ENCODE peak calls at places on chromosomes 3 and 15, in seven cellular contexts. One of them, this sample, is unnamed.

GRCh38 chr3:159766563-159767185 is 222.0 kb upstream of the IL12A start:
- DNase-seq in ovary: no peak
- DNase-seq in sigmoid colon: no peak
- DNase-seq in heart left ventricle: peak; percentile 25
- DNase-seq in uterus: peak; percentile 40
- DNase-seq in right lobe of liver: no peak
- DNase-seq in gastrocnemius medialis: no peak
- DNase-seq in this sample: no peak

GRCh38 chr15:58770519-58770856 is 614 bp upstream of the MINDY2 start:
- DNase-seq in ovary: no peak
- DNase-seq in sigmoid colon: no peak
- DNase-seq in heart left ventricle: peak; percentile 32
- DNase-seq in uterus: no peak
- DNase-seq in right lobe of liver: no peak
- DNase-seq in gastrocnemius medialis: no peak
- DNase-seq in this sample: no peak

GRCh38 chr3:142118911-142119310 is 30.4 kb downstream of the TFDP2 start:
- DNase-seq in ovary: no peak
- DNase-seq in sigmoid colon: no peak
- DNase-seq in heart left ventricle: no peak
- DNase-seq in uterus: no peak
- DNase-seq in right lobe of liver: no peak
- DNase-seq in gastrocnemius medialis: no peak
- DNase-seq in this sample: no peak

GRCh38 chr3:173618148-173618547 is 220.6 kb downstream of the NLGN1 start:
- DNase-seq in ovary: no peak
- DNase-seq in sigmoid colon: no peak
- DNase-seq in heart left ventricle: no peak
- DNase-seq in uterus: no peak
- DNase-seq in right lobe of liver: no peak
- DNase-seq in gastrocnemius medialis: no peak
- DNase-seq in this sample: no peak

GRCh38 chr3:115113367-115113766 is 33.7 kb downstream of the ZBTB20 start:
- DNase-seq in ovary: no peak
- DNase-seq in sigmoid colon: peak; percentile 56
- DNase-seq in heart left ventricle: no peak
- DNase-seq in uterus: no peak
- DNase-seq in right lobe of liver: no peak
- DNase-seq in gastrocnemius medialis: peak; percentile 23
- DNase-seq in this sample: no peak

GRCh38 chr3:126536126-126536525 is 12.2 kb downstream of the CHST13 start:
- DNase-seq in ovary: no peak
- DNase-seq in sigmoid colon: peak; percentile 40
- DNase-seq in heart left ventricle: no peak
- DNase-seq in uterus: no peak
- DNase-seq in right lobe of liver: peak; percentile 39
- DNase-seq in gastrocnemius medialis: no peak
- DNase-seq in this sample: peak; percentile 11

GRCh38 chr3:190032924-190033323 is 87.8 kb downstream of the P3H2 start:
- DNase-seq in ovary: no peak
- DNase-seq in sigmoid colon: no peak
- DNase-seq in heart left ventricle: no peak
- DNase-seq in uterus: no peak
- DNase-seq in right lobe of liver: no peak
- DNase-seq in gastrocnemius medialis: no peak
- DNase-seq in this sample: no peak

GRCh38 chr15:28896944-28897343 is 11.2 kb downstream of the APBA2 start:
- DNase-seq in ovary: no peak
- DNase-seq in sigmoid colon: no peak
- DNase-seq in heart left ventricle: no peak
- DNase-seq in uterus: no peak
- DNase-seq in right lobe of liver: no peak
- DNase-seq in gastrocnemius medialis: no peak
- DNase-seq in this sample: no peak

GRCh38 chr3:184571750-184572377 is 10.3 kb downstream of the EPHB3 start:
- DNase-seq in ovary: no peak
- DNase-seq in sigmoid colon: no peak
- DNase-seq in heart left ventricle: no peak
- DNase-seq in uterus: no peak
- DNase-seq in right lobe of liver: no peak
- DNase-seq in gastrocnemius medialis: no peak
- DNase-seq in this sample: no peak

GRCh38 chr3:170102421-170102820 is 64.6 kb downstream of the GPR160 start:
- DNase-seq in ovary: no peak
- DNase-seq in sigmoid colon: no peak
- DNase-seq in heart left ventricle: no peak
- DNase-seq in uterus: no peak
- DNase-seq in right lobe of liver: no peak
- DNase-seq in gastrocnemius medialis: no peak
- DNase-seq in this sample: no peak

GRCh38 chr15:25830844-25831443 is 32.2 kb downstream of the ATP10A start:
- DNase-seq in ovary: peak; percentile 54
- DNase-seq in sigmoid colon: peak; percentile 89
- DNase-seq in heart left ventricle: no peak
- DNase-seq in uterus: peak; percentile 71
- DNase-seq in right lobe of liver: no peak
- DNase-seq in gastrocnemius medialis: peak; percentile 47
- DNase-seq in this sample: no peak

GRCh38 chr3:98778852-98779379 is 15.8 kb downstream of the ST3GAL6 start:
- DNase-seq in ovary: no peak
- DNase-seq in sigmoid colon: no peak
- DNase-seq in heart left ventricle: no peak
- DNase-seq in uterus: peak; percentile 25
- DNase-seq in right lobe of liver: no peak
- DNase-seq in gastrocnemius medialis: no peak
- DNase-seq in this sample: no peak

GRCh38 chr3:17605032-17605431 is 137.4 kb downstream of the TBC1D5 start:
- DNase-seq in ovary: no peak
- DNase-seq in sigmoid colon: no peak
- DNase-seq in heart left ventricle: no peak
- DNase-seq in uterus: no peak
- DNase-seq in right lobe of liver: no peak
- DNase-seq in gastrocnemius medialis: no peak
- DNase-seq in this sample: no peak

GRCh38 chr3:172648736-172649135 is 62.1 kb downstream of the NCEH1 start:
- DNase-seq in ovary: no peak
- DNase-seq in sigmoid colon: no peak
- DNase-seq in heart left ventricle: no peak
- DNase-seq in uterus: no peak
- DNase-seq in right lobe of liver: no peak
- DNase-seq in gastrocnemius medialis: no peak
- DNase-seq in this sample: no peak

GRCh38 chr3:63945558-63946096 is 33.4 kb upstream of the SCAANT1 start:
- DNase-seq in ovary: no peak
- DNase-seq in sigmoid colon: no peak
- DNase-seq in heart left ventricle: no peak
- DNase-seq in uterus: no peak
- DNase-seq in right lobe of liver: no peak
- DNase-seq in gastrocnemius medialis: no peak
- DNase-seq in this sample: no peak

GRCh38 chr3:58236527-58237237 is 910 bp upstream of the ABHD6 start:
- DNase-seq in ovary: no peak
- DNase-seq in sigmoid colon: peak; percentile 74
- DNase-seq in heart left ventricle: no peak
- DNase-seq in uterus: no peak
- DNase-seq in right lobe of liver: peak; percentile 53
- DNase-seq in gastrocnemius medialis: peak; percentile 21
- DNase-seq in this sample: no peak

GRCh38 chr3:108420926-108421325 is 89.5 kb downstream of the MYH15 start:
- DNase-seq in ovary: no peak
- DNase-seq in sigmoid colon: no peak
- DNase-seq in heart left ventricle: no peak
- DNase-seq in uterus: no peak
- DNase-seq in right lobe of liver: no peak
- DNase-seq in gastrocnemius medialis: no peak
- DNase-seq in this sample: no peak

GRCh38 chr3:9279959-9280358 is 30.5 kb upstream of the SRGAP3 start:
- DNase-seq in ovary: no peak
- DNase-seq in sigmoid colon: no peak
- DNase-seq in heart left ventricle: no peak
- DNase-seq in uterus: no peak
- DNase-seq in right lobe of liver: no peak
- DNase-seq in gastrocnemius medialis: no peak
- DNase-seq in this sample: no peak

GRCh38 chr3:196996454-196997265 is 28.0 kb upstream of the PIGZ start:
- DNase-seq in ovary: no peak
- DNase-seq in sigmoid colon: peak; percentile 52
- DNase-seq in heart left ventricle: no peak
- DNase-seq in uterus: no peak
- DNase-seq in right lobe of liver: peak; percentile 37
- DNase-seq in gastrocnemius medialis: peak; percentile 42
- DNase-seq in this sample: no peak

GRCh38 chr3:169546368-169546767 is 117.1 kb downstream of the MECOM start:
- DNase-seq in ovary: no peak
- DNase-seq in sigmoid colon: no peak
- DNase-seq in heart left ventricle: no peak
- DNase-seq in uterus: no peak
- DNase-seq in right lobe of liver: no peak
- DNase-seq in gastrocnemius medialis: no peak
- DNase-seq in this sample: no peak

GRCh38 chr3:120274739-120275167 is 10.3 kb downstream of the GPR156 start:
- DNase-seq in ovary: no peak
- DNase-seq in sigmoid colon: peak; percentile 81
- DNase-seq in heart left ventricle: no peak
- DNase-seq in uterus: no peak
- DNase-seq in right lobe of liver: peak; percentile 85
- DNase-seq in gastrocnemius medialis: no peak
- DNase-seq in this sample: no peak

GRCh38 chr15:64412216-64412615 is 24.6 kb downstream of the TRIP4 start:
- DNase-seq in ovary: no peak
- DNase-seq in sigmoid colon: no peak
- DNase-seq in heart left ventricle: no peak
- DNase-seq in uterus: no peak
- DNase-seq in right lobe of liver: no peak
- DNase-seq in gastrocnemius medialis: no peak
- DNase-seq in this sample: no peak

GRCh38 chr3:167736997-167737396 is 1.5 kb downstream of the SERPINI1 start:
- DNase-seq in ovary: no peak
- DNase-seq in sigmoid colon: no peak
- DNase-seq in heart left ventricle: no peak
- DNase-seq in uterus: no peak
- DNase-seq in right lobe of liver: no peak
- DNase-seq in gastrocnemius medialis: no peak
- DNase-seq in this sample: no peak

GRCh38 chr3:55654123-55654787 is 167.1 kb upstream of the WNT5A start:
- DNase-seq in ovary: no peak
- DNase-seq in sigmoid colon: no peak
- DNase-seq in heart left ventricle: no peak
- DNase-seq in uterus: no peak
- DNase-seq in right lobe of liver: no peak
- DNase-seq in gastrocnemius medialis: no peak
- DNase-seq in this sample: no peak

GRCh38 chr3:70359711-70360110 is 47.3 kb upstream of the MDFIC2 start:
- DNase-seq in ovary: no peak
- DNase-seq in sigmoid colon: no peak
- DNase-seq in heart left ventricle: no peak
- DNase-seq in uterus: no peak
- DNase-seq in right lobe of liver: no peak
- DNase-seq in gastrocnemius medialis: no peak
- DNase-seq in this sample: no peak

GRCh38 chr3:70360985-70361384 is 48.5 kb upstream of the MDFIC2 start:
- DNase-seq in ovary: no peak
- DNase-seq in sigmoid colon: no peak
- DNase-seq in heart left ventricle: no peak
- DNase-seq in uterus: no peak
- DNase-seq in right lobe of liver: no peak
- DNase-seq in gastrocnemius medialis: no peak
- DNase-seq in this sample: no peak

GRCh38 chr3:70358978-70359580 is 46.6 kb upstream of the MDFIC2 start:
- DNase-seq in ovary: no peak
- DNase-seq in sigmoid colon: no peak
- DNase-seq in heart left ventricle: no peak
- DNase-seq in uterus: no peak
- DNase-seq in right lobe of liver: no peak
- DNase-seq in gastrocnemius medialis: no peak
- DNase-seq in this sample: no peak
- TF ChIP-seq POLR2A in ovary: no peak
- TF ChIP-seq POLR2A in sigmoid colon: no peak
- TF ChIP-seq POLR2A in heart left ventricle: no peak
- TF ChIP-seq POLR2A in uterus: no peak
- TF ChIP-seq POLR2A in right lobe of liver: no peak
- TF ChIP-seq POLR2A in gastrocnemius medialis: no peak
- TF ChIP-seq POLR2A in this sample: no peak

GRCh38 chr15:76333720-76334437 is 2.7 kb upstream of the ISL2 start:
- DNase-seq in ovary: no peak
- DNase-seq in sigmoid colon: no peak
- DNase-seq in heart left ventricle: no peak
- DNase-seq in uterus: no peak
- DNase-seq in right lobe of liver: no peak
- DNase-seq in gastrocnemius medialis: no peak
- DNase-seq in this sample: no peak
- TF ChIP-seq CTCF in ovary: no peak
- TF ChIP-seq CTCF in sigmoid colon: no peak
- TF ChIP-seq CTCF in heart left ventricle: no peak
- TF ChIP-seq CTCF in uterus: no peak
- TF ChIP-seq CTCF in right lobe of liver: no peak
- TF ChIP-seq CTCF in gastrocnemius medialis: no peak
- TF ChIP-seq CTCF in this sample: no peak

GRCh38 chr15:56844463-56844862 is 74.0 kb upstream of the TCF12 start:
- DNase-seq in ovary: no peak
- DNase-seq in sigmoid colon: no peak
- DNase-seq in heart left ventricle: no peak
- DNase-seq in uterus: no peak
- DNase-seq in right lobe of liver: no peak
- DNase-seq in gastrocnemius medialis: no peak
- DNase-seq in this sample: peak; percentile 49

GRCh38 chr15:56839099-56839498 is 79.3 kb upstream of the TCF12 start:
- DNase-seq in ovary: no peak
- DNase-seq in sigmoid colon: no peak
- DNase-seq in heart left ventricle: no peak
- DNase-seq in uterus: no peak
- DNase-seq in right lobe of liver: no peak
- DNase-seq in gastrocnemius medialis: no peak
- DNase-seq in this sample: no peak

GRCh38 chr15:56839641-56840040 is 78.8 kb upstream of the TCF12 start:
- DNase-seq in ovary: no peak
- DNase-seq in sigmoid colon: no peak
- DNase-seq in heart left ventricle: no peak
- DNase-seq in uterus: no peak
- DNase-seq in right lobe of liver: no peak
- DNase-seq in gastrocnemius medialis: no peak
- DNase-seq in this sample: no peak

DNA sequence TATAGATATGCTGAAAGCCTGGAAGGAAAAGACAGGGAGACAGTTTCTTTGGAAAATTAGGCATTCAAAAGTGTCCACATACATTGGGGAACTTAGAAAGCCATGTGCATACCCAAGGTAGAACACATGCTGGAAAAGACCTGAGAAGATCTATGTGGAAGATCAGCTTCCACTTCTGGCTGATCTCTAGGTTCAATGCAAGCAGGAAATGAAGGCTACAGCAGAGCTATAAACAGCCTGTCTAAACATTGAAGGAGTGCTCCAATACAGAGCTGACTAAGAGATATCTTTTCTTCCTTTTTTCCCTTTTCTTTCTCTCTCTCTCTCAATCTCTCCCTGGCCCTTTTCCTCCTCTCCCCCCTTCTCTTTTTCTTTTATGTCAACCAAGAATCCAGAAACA is 73.6 kb upstream of the TCF12 start:
- DNase-seq in ovary: no peak
- DNase-seq in sigmoid colon: no peak
- DNase-seq in heart left ventricle: no peak
- DNase-seq in uterus: no peak
- DNase-seq in right lobe of liver: no peak
- DNase-seq in gastrocnemius medialis: no peak
- DNase-seq in this sample: no peak
- H3K27ac ChIP-seq in ovary: no peak overlapping the region
- H3K27ac ChIP-seq in sigmoid colon: no peak overlapping the region
- H3K27ac ChIP-seq in heart left ventricle: no peak overlapping the region
- H3K27ac ChIP-seq in uterus: no peak overlapping the region
- H3K27ac ChIP-seq in right lobe of liver: no peak overlapping the region
- H3K27ac ChIP-seq in gastrocnemius medialis: no peak overlapping the region
- H3K27ac ChIP-seq in this sample: no peak overlapping the region

GRCh38 chr3:38454179-38454883 is 641 bp downstream of the ACVR2B start:
- DNase-seq in ovary: peak; percentile 71
- DNase-seq in sigmoid colon: no peak
- DNase-seq in heart left ventricle: no peak
- DNase-seq in uterus: peak; percentile 39
- DNase-seq in right lobe of liver: peak; percentile 67
- DNase-seq in gastrocnemius medialis: no peak
- DNase-seq in this sample: no peak
- TF ChIP-seq POLR2A in ovary: no peak
- TF ChIP-seq POLR2A in sigmoid colon: no peak
- TF ChIP-seq POLR2A in heart left ventricle: peak; percentile 9
- TF ChIP-seq POLR2A in uterus: no peak
- TF ChIP-seq POLR2A in right lobe of liver: peak; percentile 24
- TF ChIP-seq POLR2A in gastrocnemius medialis: peak; percentile 20
- TF ChIP-seq POLR2A in this sample: peak; percentile 41